ENCODE peak calls at places on chromosome 16, in eight cellular contexts. P, D, Y, T, Q, V, R and X are unnamed samples. For H3K4me1, the result is how much of the 10 kb centered on the place peaks cover.

GRCh38 chr16:27840311-27841060 is 223.0 kb downstream of the GSG1L start:
- DNase-seq in Q (peak), D (no peak), V (no peak), P (no peak), Y (no peak), T (no peak), R (no peak), X (no peak)

GRCh38 chr16:59478806-59479205 is 744.7 kb upstream of the GOT2 start:
- DNase-seq in D (no peak), T (no peak), R (no peak), Y (no peak), V (no peak), Q (no peak), P (no peak), X (no peak)

GRCh38 chr16:23058576-23058975 is 90.7 kb downstream of the USP31 start:
- DNase-seq in R (no peak), P (no peak), Q (no peak), V (no peak), D (no peak), T (no peak), Y (no peak), X (no peak)

GRCh38 chr16:84190731-84191388 is at the start of gene ADAD2:
- DNase-seq in R (no peak), Y (no peak), Q (no peak), V (no peak), T (no peak), D (no peak), P (no peak), X (no peak)

GRCh38 chr16:69195371-69196029 is 8.5 kb downstream of the SNTB2 start:
- DNase-seq in D (no peak), P (no peak), Y (no peak), T (no peak), Q (no peak), V (no peak), R (no peak), X (no peak)

GRCh38 chr16:30958164-30959083 is 870 bp downstream of the SETD1A start:
- DNase-seq in R (no peak), Y (no peak), T (peak), P (peak), V (no peak), D (peak), Q (peak), X (no peak)

GRCh38 chr16:64311241-64311640 is 810.6 kb downstream of the CDH11 start:
- DNase-seq in Y (no peak), Q (no peak), T (no peak), R (no peak), V (no peak), D (no peak), P (no peak), X (no peak)

GRCh38 chr16:26952411-26952810 is 114.3 kb upstream of the C16orf82 start:
- DNase-seq in P (no peak), Y (no peak), D (no peak), T (no peak), Q (no peak), R (no peak), V (no peak), X (no peak)

GRCh38 chr16:17224859-17225258 is 245.9 kb downstream of the XYLT1 start:
- DNase-seq in R (peak), D (peak), Q (no peak), V (peak), T (peak), P (peak), Y (peak), X (peak)

GRCh38 chr16:18050777-18051176 is 285.8 kb downstream of the NPIPA8 start:
- DNase-seq in V (no peak), D (no peak), Q (no peak), T (no peak), R (no peak), P (no peak), Y (no peak), X (no peak)

GRCh38 chr16:84024854-84025253 is 17.7 kb downstream of the SLC38A8 start:
- DNase-seq in Y (no peak), D (no peak), V (peak), R (no peak), T (peak), P (no peak), Q (no peak), X (no peak)

GRCh38 chr16:81469710-81470481 is 25.3 kb downstream of the CMIP start:
- DNase-seq in Q (no peak), T (no peak), P (no peak), R (no peak), D (peak), Y (no peak), V (no peak), X (no peak)

GRCh38 chr16:85227924-85228462 is 115.7 kb upstream of the CIBAR2 start:
- DNase-seq in V (no peak), Q (no peak), R (no peak), D (no peak), T (no peak), P (no peak), Y (no peak), X (no peak)

GRCh38 chr16:65658339-65659275 is 536.7 kb upstream of the CDH11 start:
- DNase-seq in R (peak), Y (no peak), D (no peak), Q (peak), V (peak), T (no peak), P (no peak), X (no peak)

GRCh38 chr16:19776147-19776546 is 58.1 kb downstream of the IQCK start:
- DNase-seq in D (no peak), V (no peak), T (no peak), P (no peak), R (no peak), Y (no peak), Q (no peak), X (no peak)

GRCh38 chr16:28573738-28574718 is 20.3 kb downstream of the SGF29 start:
- DNase-seq in Q (no peak), P (no peak), R (no peak), T (no peak), V (no peak), Y (no peak), D (no peak), X (no peak)

GRCh38 chr16:61412562-61412961 is 623.7 kb downstream of the CDH8 start:
- DNase-seq in V (no peak), R (no peak), Y (no peak), Q (no peak), D (no peak), P (no peak), T (no peak), X (no peak)

GRCh38 chr16:71537643-71538042 is 11.4 kb downstream of the CHST4 start:
- DNase-seq in D (peak), T (no peak), V (peak), Q (no peak), R (no peak), P (peak), Y (no peak), X (no peak)

GRCh38 chr16:50697421-50697715 is 4.0 kb downstream of the NOD2 start:
- DNase-seq in T (no peak), P (no peak), D (no peak), Q (no peak), R (no peak), V (no peak), Y (no peak), X (no peak)

GRCh38 chr16:13421726-13422125 is 498.2 kb upstream of the ERCC4 start:
- DNase-seq in Q (no peak), D (peak), V (no peak), R (no peak), P (no peak), T (no peak), Y (no peak), X (no peak)

GRCh38 chr16:12546918-12547607 is 256.6 kb downstream of the CPPED1 start:
- DNase-seq in T (no peak), V (no peak), Q (no peak), R (no peak), D (peak), Y (no peak), P (no peak), X (no peak)

GRCh38 chr16:81692571-81692970 is 86.5 kb upstream of the PLCG2 start:
- DNase-seq in D (no peak), P (no peak), Y (no peak), T (no peak), R (peak), Q (no peak), V (no peak), X (no peak)

GRCh38 chr16:85421338-85422123 is 191.6 kb upstream of the GSE1 start:
- DNase-seq in R (no peak), Y (no peak), Q (peak), T (peak), P (peak), V (no peak), D (no peak), X (no peak)

GRCh38 chr16:16007743-16008111 is 58.3 kb downstream of the ABCC1 start:
- DNase-seq in Q (no peak), V (no peak), T (no peak), Y (no peak), R (no peak), P (no peak), D (peak), X (no peak)

GRCh38 chr16:22077700-22078313 is 14.5 kb upstream of the VWA3A start:
- DNase-seq in V (no peak), Y (no peak), P (peak), T (peak), D (peak), R (no peak), Q (no peak), X (no peak)

GRCh38 chr16:51113254-51114125 is 37.6 kb downstream of the SALL1 start:
- DNase-seq in V (no peak), D (no peak), T (no peak), P (no peak), R (no peak), Q (no peak), Y (no peak), X (no peak)

GRCh38 chr16:83470406-83470805 is 337.4 kb upstream of the HSBP1 start:
- DNase-seq in T (no peak), D (no peak), R (no peak), P (no peak), Y (no peak), Q (no peak), V (peak), X (no peak)

GRCh38 chr16:68785715-68786114 is 48.6 kb downstream of the CDH1 start:
- DNase-seq in Q (no peak), P (no peak), Y (no peak), D (no peak), V (no peak), R (no peak), T (no peak), X (no peak)

GRCh38 chr16:14505846-14506245 is 124.2 kb downstream of the PARN start:
- DNase-seq in D (no peak), T (no peak), P (no peak), Q (no peak), Y (no peak), R (no peak), V (peak), X (no peak)

GRCh38 chr16:56715128-56715527 is 14.8 kb upstream of the NUP93 start:
- DNase-seq in P (no peak), V (no peak), D (no peak), Q (no peak), R (no peak), Y (no peak), T (no peak), X (no peak)

GRCh38 chr16:75527825-75528299 is 8.0 kb downstream of the CHST5 start:
- DNase-seq in Q (peak), R (no peak), D (no peak), V (no peak), T (no peak), P (peak), Y (no peak), X (no peak)
- H3K27ac ChIP-seq in Q (no peak), R (no peak), D (no peak), V (no peak), T (no peak), P (peak), Y (no peak), X (no peak)

DNA sequence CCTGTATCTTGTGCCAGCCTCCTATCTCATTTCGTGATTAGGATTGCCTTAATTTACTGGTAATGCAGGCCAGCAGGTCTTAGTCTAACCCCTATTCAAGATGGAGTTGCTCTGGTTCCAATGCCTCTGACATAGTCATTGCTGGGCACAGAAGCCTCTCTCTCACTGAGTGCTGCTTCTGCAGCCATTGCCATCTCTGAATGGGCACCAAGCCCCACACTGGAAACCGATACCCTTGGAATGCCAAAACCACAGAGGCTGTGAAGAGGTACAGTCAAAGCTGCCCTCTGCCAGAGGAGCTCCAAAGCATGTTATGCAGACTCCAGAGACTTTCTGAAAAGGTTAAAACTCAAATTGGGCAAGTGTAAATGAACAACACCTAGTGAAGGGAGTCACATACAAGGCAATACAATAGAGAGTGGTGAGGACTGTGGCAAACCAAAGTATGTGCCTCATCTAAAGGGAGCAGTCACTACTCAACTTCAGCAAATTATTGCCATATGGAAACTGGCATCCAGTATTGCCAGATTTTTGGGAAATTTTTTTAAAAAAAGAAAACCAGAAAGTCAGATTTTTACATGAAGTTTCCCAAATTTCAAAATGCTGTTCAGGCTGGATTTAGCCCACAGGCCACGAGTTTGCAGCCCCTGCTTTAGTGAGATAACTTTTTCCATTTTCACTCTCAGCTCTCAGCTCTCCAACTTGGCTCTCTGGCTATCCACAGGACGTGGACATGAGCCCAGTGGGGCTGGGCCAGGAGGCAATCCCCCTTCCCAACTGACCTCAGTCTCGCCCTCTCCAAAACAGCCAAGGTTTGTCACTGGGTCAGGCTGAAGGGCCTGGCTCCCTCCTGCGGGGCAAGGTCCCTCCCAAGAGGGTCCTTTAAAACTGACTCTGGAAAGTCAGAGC is 2.1 kb upstream of the MMP2 start:
- DNase-seq in Q (no peak), D (no peak), T (peak), R (no peak), Y (no peak), P (no peak), V (no peak), X (no peak)
- H3K4me1 ChIP-seq in Q (under half), D (under half), T (under half), R (under half), Y (under half), P (under half), V (under half), X (under half)

GRCh38 chr16:11127610-11128195 is 128.3 kb downstream of the SOCS1 start:
- DNase-seq in R (no peak), V (no peak), T (no peak), D (no peak), P (no peak), Q (no peak), Y (no peak), X (no peak)
- TF ChIP-seq CTCF in R (no peak), V (no peak), T (no peak), D (no peak), P (no peak), Q (no peak), Y (no peak), X (no peak)

GRCh38 chr16:1433756-1434155 is 2.9 kb downstream of the PERCC1 start:
- DNase-seq in R (no peak), Y (no peak), T (no peak), P (no peak), D (no peak), Q (no peak), V (no peak), X (no peak)

GRCh38 chr16:1433263-1433560 is 2.3 kb downstream of the PERCC1 start:
- DNase-seq in T (no peak), Q (no peak), V (no peak), R (no peak), P (no peak), D (no peak), Y (no peak), X (no peak)

GRCh38 chr16:1431497-1432270 is 806 bp downstream of the PERCC1 start:
- DNase-seq in P (no peak), Q (no peak), V (no peak), Y (no peak), T (no peak), D (no peak), R (no peak), X (no peak)

GRCh38 chr16:1430759-1431496 is at the start of gene PERCC1:
- DNase-seq in D (no peak), Y (no peak), T (no peak), V (no peak), R (no peak), P (peak), Q (no peak), X (no peak)

DNA sequence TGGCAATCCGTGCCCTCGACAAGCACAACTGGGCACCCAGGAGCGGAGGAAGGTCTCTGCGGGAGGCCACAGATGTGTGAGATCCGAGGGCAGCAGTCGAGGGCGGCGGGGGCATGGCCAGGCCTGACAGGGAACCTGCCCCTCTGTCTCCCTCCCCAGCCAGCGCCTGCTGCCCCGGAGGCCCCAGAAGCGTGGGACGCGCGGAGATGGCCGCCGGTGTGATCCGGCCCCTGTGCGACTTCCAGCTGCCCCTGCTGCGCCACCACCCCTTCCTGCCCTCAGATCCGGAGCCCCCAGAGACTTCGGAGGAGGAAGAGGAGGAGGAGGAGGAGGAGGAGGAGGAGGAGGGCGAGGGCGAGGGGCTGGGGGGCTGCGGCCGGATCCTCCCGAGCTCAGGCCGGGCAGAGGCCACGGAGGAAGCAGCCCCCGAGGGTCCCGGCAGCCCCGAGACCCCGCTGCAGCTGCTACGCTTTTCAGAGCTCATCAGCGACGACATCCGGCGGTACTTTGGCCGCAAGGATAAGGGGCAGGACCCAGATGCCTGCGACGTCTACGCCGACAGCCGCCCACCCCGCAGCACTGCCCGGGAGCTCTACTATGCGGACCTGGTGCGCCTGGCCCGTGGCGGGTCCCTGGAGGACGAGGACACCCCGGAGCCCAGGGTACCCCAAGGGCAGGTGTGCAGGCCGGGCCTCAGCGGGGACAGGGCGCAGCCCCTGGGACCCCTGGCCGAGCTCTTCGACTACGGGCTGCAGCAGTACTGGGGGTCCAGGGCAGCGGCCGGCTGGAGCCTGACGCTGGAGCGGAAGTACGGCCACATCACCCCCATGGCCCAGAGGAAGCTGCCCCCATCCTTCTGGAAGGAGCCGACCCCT is 1.7 kb downstream of the PERCC1 start:
- DNase-seq in D (no peak), P (no peak), Y (no peak), R (no peak), T (no peak), Q (no peak), V (no peak), X (no peak)
- H3K27ac ChIP-seq in D (no peak), P (no peak), Y (no peak), R (no peak), T (no peak), Q (no peak), V (no peak), X (no peak)

GRCh38 chr16:76926042-76926441 is 264.9 kb upstream of the MON1B start:
- DNase-seq in P (no peak), D (no peak), T (no peak), R (no peak), V (no peak), Q (no peak), Y (no peak), X (no peak)
- H3K4me1 ChIP-seq in P (under half), D (under half), T (under half), R (under half), V (under half), Q (under half), Y (under half), X (under half)

DNA sequence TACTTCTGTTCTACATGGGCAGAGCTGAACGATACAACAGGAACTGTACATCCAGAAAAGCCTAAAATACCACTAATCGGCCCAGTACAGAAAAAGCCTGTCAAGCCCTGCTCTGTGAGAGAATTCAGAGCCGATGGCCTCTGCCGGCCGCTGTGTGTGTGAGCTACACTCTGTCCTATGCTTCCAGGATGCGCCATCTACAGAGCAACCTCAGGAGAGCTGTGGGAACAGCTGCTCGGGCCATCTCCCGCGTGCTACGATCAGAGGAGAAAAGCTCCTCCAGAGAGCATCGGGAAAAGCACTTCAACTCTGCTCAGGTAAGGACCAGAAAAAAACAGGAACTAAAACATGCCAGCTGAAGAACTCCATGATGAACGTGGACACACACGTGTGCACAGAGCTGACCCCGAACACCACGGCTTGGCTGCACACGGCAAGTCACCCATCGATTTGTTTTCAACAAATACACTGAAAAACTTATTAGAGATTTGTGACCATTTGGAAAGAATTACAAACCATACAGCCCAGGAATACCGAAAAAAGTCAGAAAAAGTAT is 115.9 kb downstream of the ANKRD11 start:
- DNase-seq in V (no peak), Q (no peak), R (no peak), T (no peak), Y (no peak), P (no peak), D (no peak), X (no peak)
- TF ChIP-seq CTCF in V (no peak), Q (no peak), R (no peak), T (no peak), Y (no peak), P (no peak), D (no peak), X (no peak)

GRCh38 chr16:87822002-87822390 is 47.3 kb downstream of the SLC7A5 start:
- DNase-seq in T (no peak), V (no peak), D (no peak), Y (no peak), R (no peak), Q (no peak), P (no peak), X (no peak)
- H3K27ac ChIP-seq in T (no peak), V (peak), D (peak), Y (no peak), R (no peak), Q (no peak), P (no peak), X (no peak)

DNA sequence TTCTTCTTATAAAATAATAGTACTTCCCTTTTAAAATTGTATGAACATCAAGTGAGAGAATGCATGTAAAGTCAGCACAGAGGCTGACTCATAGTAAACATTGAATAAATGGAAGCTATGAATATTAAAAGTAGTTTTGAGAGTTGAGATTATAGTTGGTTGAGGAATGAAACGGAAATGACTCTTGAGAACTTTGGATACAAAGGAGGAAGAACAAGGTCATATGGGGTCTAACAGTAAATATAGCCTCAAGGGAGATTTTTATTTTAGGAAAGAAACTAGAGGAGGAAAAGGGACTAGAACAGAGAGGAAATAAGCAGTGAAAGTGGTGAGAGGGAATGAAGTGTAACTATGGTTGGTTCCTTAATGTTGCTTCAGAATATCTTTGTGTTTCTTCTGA is 165.0 kb downstream of the CHD9 start:
- DNase-seq in T (no peak), V (peak), Q (no peak), D (no peak), R (no peak), Y (no peak), P (no peak), X (no peak)
- H3K4me1 ChIP-seq in T (under half), V (under half), Q (half or more), D (under half), R (under half), Y (under half), P (under half), X (under half)